ENCODE peak calls at places on chromosome 16, in nine cellular contexts. I, T, P, F, K, W, X, O and N are unnamed samples.

GRCh38 chr16:106623-107324 is 28.7 kb downstream of the MPG start:
- DNase-seq in O (peak), K (peak), X (peak), F (peak), I (peak), T (no peak), W (no peak), P (peak), N (peak)

GRCh38 chr16:74984194-74984669 is 691 bp downstream of the WDR59 start:
- DNase-seq in X (no peak), O (no peak), T (no peak), K (no peak), F (no peak), P (no peak), W (no peak), I (no peak), N (no peak)

GRCh38 chr16:87789437-87790277 is 23.9 kb upstream of the KLHDC4 start:
- DNase-seq in W (no peak), K (no peak), O (no peak), T (no peak), I (no peak), X (no peak), F (no peak), P (no peak), N (no peak)

GRCh38 chr16:72561-73537 is at the start of gene RHBDF1:
- DNase-seq in T (no peak), X (peak), O (no peak), F (peak), W (no peak), P (no peak), K (no peak), I (no peak), N (no peak)

GRCh38 chr16:50323335-50324011 is 45.3 kb downstream of the BRD7 start:
- DNase-seq in W (no peak), X (no peak), P (no peak), O (no peak), K (peak), T (no peak), I (no peak), F (no peak), N (no peak)

GRCh38 chr16:50469744-50470301 is 78.4 kb upstream of the NKD1 start:
- DNase-seq in W (no peak), X (peak), O (no peak), T (no peak), F (no peak), P (no peak), K (no peak), I (no peak), N (no peak)

GRCh38 chr16:66359012-66359411 is 7.5 kb upstream of the CDH5 start:
- DNase-seq in P (no peak), O (no peak), T (no peak), I (no peak), F (no peak), X (peak), K (no peak), W (no peak), N (no peak)

GRCh38 chr16:87098361-87098760 is 218.8 kb downstream of the C16orf95 start:
- DNase-seq in W (no peak), T (no peak), P (no peak), K (no peak), X (no peak), I (no peak), O (no peak), F (no peak), N (no peak)

GRCh38 chr16:9929836-9930235 is 252.4 kb downstream of the GRIN2A start:
- DNase-seq in K (no peak), I (no peak), P (no peak), X (no peak), W (no peak), O (no peak), F (no peak), T (no peak), N (no peak)

GRCh38 chr16:11032922-11033291 is 88.5 kb downstream of the CLEC16A start:
- DNase-seq in X (peak), F (no peak), P (no peak), T (peak), O (no peak), I (peak), W (no peak), K (peak), N (no peak)

GRCh38 chr16:25014500-25015147 is 545 bp downstream of the ARHGAP17 start:
- DNase-seq in K (peak), T (no peak), F (peak), I (peak), W (peak), O (peak), X (peak), P (peak), N (peak)

GRCh38 chr16:2037631-2038358 is 9.8 kb downstream of the NTHL1 start:
- DNase-seq in I (no peak), O (no peak), T (no peak), K (no peak), P (no peak), F (no peak), W (no peak), X (no peak), N (no peak)

GRCh38 chr16:2036200-2036966 is 9.7 kb downstream of the NHERF2 start:
- DNase-seq in P (no peak), O (no peak), X (no peak), W (no peak), F (no peak), I (no peak), K (no peak), T (no peak), N (no peak)

GRCh38 chr16:2037115-2037514 is 10.4 kb downstream of the NHERF2 start:
- DNase-seq in I (no peak), W (no peak), X (no peak), K (no peak), F (no peak), O (no peak), P (no peak), T (no peak), N (no peak)

GRCh38 chr16:2034695-2035430 is 8.2 kb downstream of the NHERF2 start:
- DNase-seq in P (no peak), K (no peak), T (no peak), O (no peak), I (peak), W (no peak), X (no peak), F (no peak), N (no peak)

GRCh38 chr16:2035431-2036199 is 8.9 kb downstream of the NHERF2 start:
- DNase-seq in P (no peak), I (peak), T (peak), K (no peak), W (no peak), O (no peak), F (no peak), X (no peak), N (no peak)
- H3K27ac ChIP-seq in P (no peak), I (peak), T (peak), K (no peak), W (peak), O (no peak), F (peak), X (peak), N (peak)

GRCh38 chr16:47499080-47499699 is 38.1 kb downstream of the PHKB start:
- DNase-seq in I (no peak), W (no peak), T (no peak), F (no peak), K (no peak), P (no peak), X (no peak), O (no peak), N (no peak)
- H3K27ac ChIP-seq in I (no peak), W (no peak), T (no peak), F (no peak), K (no peak), P (no peak), X (no peak), O (no peak), N (no peak)

GRCh38 chr16:23571895-23572294 is 14.4 kb downstream of the UBFD1 start:
- DNase-seq in T (no peak), W (no peak), X (no peak), O (no peak), K (no peak), F (no peak), P (no peak), I (no peak), N (no peak)

GRCh38 chr16:23570992-23571632 is 13.6 kb downstream of the UBFD1 start:
- DNase-seq in W (no peak), F (no peak), I (peak), O (no peak), T (no peak), X (no peak), P (no peak), K (no peak), N (no peak)

GRCh38 chr16:23566724-23567123 is 9.2 kb downstream of the UBFD1 start:
- DNase-seq in K (no peak), X (no peak), O (no peak), I (no peak), F (no peak), W (no peak), T (no peak), P (no peak), N (no peak)

GRCh38 chr16:23564964-23565363 is 7.4 kb downstream of the UBFD1 start:
- DNase-seq in I (peak), P (no peak), X (no peak), F (no peak), O (no peak), K (no peak), W (no peak), T (no peak), N (no peak)

DNA sequence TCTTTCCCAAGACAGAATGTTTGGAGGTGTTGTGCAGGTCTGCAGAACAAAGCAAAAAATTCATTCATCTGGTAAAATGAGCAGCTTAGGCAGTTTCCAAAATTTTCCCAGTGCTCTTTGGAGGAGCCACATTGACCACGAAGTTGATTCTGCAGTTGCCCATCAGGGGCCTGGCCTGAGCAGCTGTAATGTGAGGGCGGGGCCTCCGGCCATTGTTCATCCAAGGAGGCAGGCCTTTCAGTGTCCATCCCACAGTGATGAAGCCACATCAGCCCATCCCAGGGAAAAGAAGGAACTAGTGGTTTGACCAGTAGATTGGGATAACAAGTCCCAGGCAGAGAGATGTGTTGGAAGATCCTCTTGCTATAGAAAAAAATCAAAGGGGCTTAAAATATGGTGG is 10.1 kb downstream of the UBFD1 start:
- DNase-seq in T (no peak), P (no peak), K (no peak), O (no peak), I (no peak), F (no peak), W (no peak), X (no peak), N (no peak)
- H3K27ac ChIP-seq in T (no peak), P (no peak), K (no peak), O (no peak), I (no peak), F (no peak), W (no peak), X (no peak), N (no peak)

GRCh38 chr16:27235938-27236245 is 32.6 kb downstream of the KDM8 start:
- DNase-seq in W (no peak), X (no peak), I (no peak), T (no peak), P (no peak), K (no peak), O (no peak), F (no peak), N (no peak)

GRCh38 chr16:27234171-27234570 is 30.8 kb downstream of the KDM8 start:
- DNase-seq in T (no peak), X (no peak), K (no peak), P (no peak), F (no peak), O (no peak), W (no peak), I (no peak), N (no peak)

GRCh38 chr16:27235055-27235937 is 32.0 kb downstream of the KDM8 start:
- DNase-seq in T (peak), O (peak), P (peak), W (peak), I (peak), K (peak), F (peak), X (peak), N (peak)

GRCh38 chr16:27233731-27234130 is 30.4 kb downstream of the KDM8 start:
- DNase-seq in I (no peak), P (no peak), O (no peak), X (no peak), K (no peak), F (no peak), W (no peak), T (no peak), N (no peak)

DNA sequence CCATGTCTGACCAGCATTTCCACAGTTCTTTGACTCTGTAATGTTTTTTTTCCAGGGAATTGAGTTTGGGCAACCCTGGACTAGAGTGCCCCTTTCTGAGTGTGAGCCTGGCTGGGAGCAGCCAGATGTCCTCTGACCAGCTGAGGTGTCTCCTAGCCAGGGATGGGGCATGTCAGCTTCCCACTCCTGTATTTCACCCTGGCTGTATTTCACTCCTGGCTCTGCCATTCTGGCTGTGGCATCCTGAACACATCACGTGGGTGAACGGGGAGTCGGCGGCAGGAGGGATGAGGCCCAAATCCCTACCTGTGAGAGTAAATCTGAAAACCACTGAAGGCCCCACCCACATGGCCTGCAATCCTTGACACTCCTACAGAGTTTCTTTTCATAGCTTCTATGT is 31.3 kb downstream of the KDM8 start:
- DNase-seq in X (no peak), P (no peak), K (no peak), I (no peak), T (no peak), W (no peak), O (no peak), F (peak), N (no peak)
- H3K27ac ChIP-seq in X (no peak), P (peak), K (no peak), I (peak), T (peak), W (peak), O (peak), F (peak), N (peak)

GRCh38 chr16:72012607-72013006 is 4.1 kb downstream of the DHODH start:
- DNase-seq in X (no peak), T (no peak), W (no peak), F (no peak), I (no peak), O (no peak), K (no peak), P (no peak), N (no peak)
- H3K27ac ChIP-seq in X (no peak), T (no peak), W (no peak), F (no peak), I (no peak), O (no peak), K (no peak), P (no peak), N (no peak)

GRCh38 chr16:14502256-14502875 is 127.7 kb downstream of the PARN start:
- DNase-seq in F (no peak), K (no peak), T (no peak), W (no peak), P (no peak), X (no peak), O (no peak), I (no peak), N (no peak)
- H3K27ac ChIP-seq in F (no peak), K (no peak), T (peak), W (peak), P (no peak), X (peak), O (no peak), I (peak), N (no peak)

GRCh38 chr16:89156740-89157645 is 14.6 kb upstream of the CDH15 start:
- DNase-seq in O (no peak), W (no peak), I (no peak), X (no peak), P (no peak), T (no peak), F (no peak), K (no peak), N (no peak)

GRCh38 chr16:89155184-89155679 is 16.3 kb upstream of the CDH15 start:
- DNase-seq in F (peak), X (peak), K (no peak), P (no peak), T (peak), I (peak), W (no peak), O (no peak), N (no peak)

GRCh38 chr16:89157778-89158177 is 13.8 kb upstream of the CDH15 start:
- DNase-seq in I (no peak), X (no peak), W (no peak), P (no peak), K (no peak), F (no peak), T (no peak), O (no peak), N (no peak)

GRCh38 chr16:89154390-89155183 is 17.0 kb upstream of the CDH15 start:
- DNase-seq in F (no peak), P (no peak), X (no peak), O (no peak), W (no peak), I (no peak), K (no peak), T (no peak), N (no peak)

DNA sequence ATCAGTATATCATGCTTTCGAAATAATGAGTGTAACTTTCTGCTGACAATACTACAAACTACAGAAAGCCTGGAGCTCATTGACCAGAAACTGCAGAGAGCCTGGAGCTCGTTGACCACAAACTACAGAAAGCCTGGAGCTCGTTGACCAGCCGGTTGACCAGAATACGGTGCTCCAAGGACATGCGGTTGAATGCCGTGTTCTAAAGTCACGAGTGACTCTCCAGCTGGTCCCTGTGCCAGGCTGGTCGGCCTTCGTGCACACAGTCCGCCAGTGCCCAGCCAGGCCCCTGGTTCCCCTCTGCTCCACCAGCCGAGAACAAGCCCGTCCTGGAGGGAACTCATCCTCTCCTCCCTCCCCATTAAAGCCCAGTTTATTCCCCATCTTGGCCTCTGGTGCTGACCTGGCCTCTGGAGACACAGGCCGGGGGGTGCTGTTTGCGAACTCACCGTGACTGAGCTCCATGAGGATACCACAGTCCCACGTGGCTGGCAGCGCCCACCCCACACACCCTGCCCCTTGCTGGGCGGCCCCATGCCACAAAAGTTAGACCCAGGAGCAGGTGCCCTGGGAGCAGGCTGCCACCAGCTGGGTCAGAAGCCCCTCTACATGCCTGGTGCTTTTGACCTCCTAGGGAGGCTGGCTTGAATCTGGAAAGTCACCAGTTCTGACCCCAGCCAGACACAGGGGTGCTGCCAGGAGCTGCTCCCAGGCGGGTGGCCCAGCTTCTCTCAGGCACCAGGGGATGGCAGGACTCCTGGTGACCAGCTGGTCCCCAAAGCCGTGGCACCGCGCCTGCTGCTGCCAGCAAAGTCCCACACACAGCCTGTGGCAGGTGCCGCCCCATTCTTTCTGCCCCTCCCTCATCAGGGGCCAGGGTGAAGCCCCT is 15.5 kb upstream of the CDH15 start:
- DNase-seq in K (no peak), O (no peak), T (no peak), P (no peak), W (no peak), I (no peak), F (no peak), X (no peak), N (no peak)
- H3K27ac ChIP-seq in K (no peak), O (no peak), T (peak), P (no peak), W (no peak), I (no peak), F (no peak), X (peak), N (no peak)

DNA sequence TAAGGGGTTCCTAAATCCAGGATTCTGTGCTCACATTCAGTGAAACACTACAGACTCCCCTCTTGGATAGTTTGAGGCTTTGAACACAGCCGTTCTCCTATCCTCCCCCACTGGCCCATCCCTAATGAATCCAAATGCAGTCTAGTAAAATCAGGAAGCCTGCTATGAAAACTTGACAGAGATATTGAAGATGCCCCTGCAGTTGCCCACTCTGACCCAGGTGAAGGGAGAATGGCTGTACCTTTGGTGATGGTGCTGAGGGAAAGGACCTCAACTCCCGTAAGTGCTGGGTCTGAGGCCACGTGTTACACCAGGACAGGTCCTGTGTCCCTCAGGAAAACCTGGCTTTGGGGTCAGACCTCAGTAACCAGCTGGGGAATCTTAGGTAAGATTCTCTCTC is 54.4 kb downstream of the SF3B3 start:
- DNase-seq in I (peak), W (no peak), O (no peak), F (peak), K (no peak), P (no peak), X (no peak), T (no peak), N (no peak)
- H3K27ac ChIP-seq in I (peak), W (no peak), O (no peak), F (no peak), K (no peak), P (no peak), X (no peak), T (peak), N (no peak)